ENCODE peak calls at places on chromosomes 12 and 14, in ten cellular contexts. X is NT2/D1; R is D341Med; G is activated naive CD4-positive, alpha-beta T cell treated with anti-CD3 and anti-CD28 coated beads for 36 hours; K is foreskin fibroblast; M is WTC11; Q is thoracic aorta; H is A549; U is COR-L47; L is hippocampal formation. A is an unnamed sample.
A peak's percentile ranks its signal among the peaks of the same experiment; 100 is the strongest.

GRCh38 chr14:75568791-75569190 is 9.6 kb upstream of the FLVCR2 start:
- DNase-seq in X (no peak), R (no peak), G (peak; percentile 66), K (no peak), M (no peak), Q (no peak), H (no peak), U (no peak), L (no peak), A (no peak)

GRCh38 chr14:94659953-94660946 is 48.1 kb downstream of the SERPINA3 start:
- DNase-seq in X (no peak), R (no peak), G (no peak), K (no peak), M (no peak), Q (no peak), H (no peak), U (no peak), L (no peak), A (no peak)

GRCh38 chr12:56188786-56189335 is 422 bp downstream of the SMARCC2 start:
- DNase-seq in X (no peak), R (peak; percentile 82), G (peak; percentile 24), K (no peak), M (peak; percentile 74), Q (no peak), H (no peak), U (peak; percentile 58), L (no peak), A (no peak)

GRCh38 chr14:65159281-65160062 is 57.2 kb upstream of the MAX start:
- DNase-seq in X (no peak), R (no peak), G (no peak), K (no peak), M (no peak), Q (no peak), H (no peak), U (no peak), L (no peak), A (no peak)

GRCh38 chr12:11941601-11942360 is 129.0 kb upstream of the BCL2L14 start:
- DNase-seq in X (no peak), R (no peak), G (no peak), K (peak; percentile 56), M (no peak), Q (no peak), H (no peak), U (no peak), L (peak; percentile 32), A (no peak)

GRCh38 chr12:120720234-120720968 is 5.2 kb upstream of the ACADS start:
- DNase-seq in X (no peak), R (peak; percentile 66), G (no peak), K (peak; percentile 62), M (no peak), Q (no peak), H (peak; percentile 24), U (no peak), L (peak; percentile 53), A (no peak)

GRCh38 chr12:82682851-82683261 is 3.9 kb upstream of the TMTC2 start:
- DNase-seq in X (no peak), R (no peak), G (no peak), K (peak; percentile 12), M (no peak), Q (no peak), H (peak; percentile 55), U (no peak), L (no peak), A (no peak)

GRCh38 chr14:58026967-58027366 is 125.0 kb downstream of the ARMH4 start:
- DNase-seq in X (no peak), R (no peak), G (no peak), K (no peak), M (no peak), Q (no peak), H (no peak), U (no peak), L (no peak), A (no peak)

GRCh38 chr12:113065126-113066007 is 8.8 kb downstream of the DTX1 start:
- DNase-seq in X (peak; percentile 68), R (peak; percentile 56), G (no peak), K (no peak), M (peak; percentile 77), Q (no peak), H (no peak), U (peak; percentile 67), L (no peak), A (no peak)

GRCh38 chr14:58749066-58749669 is 111.4 kb downstream of the DACT1 start:
- DNase-seq in X (no peak), R (no peak), G (peak; percentile 35), K (peak; percentile 91), M (no peak), Q (no peak), H (peak; percentile 76), U (no peak), L (peak; percentile 40), A (no peak)

GRCh38 chr14:100900837-100901390 is 2.6 kb downstream of the RTL1 start:
- DNase-seq in X (peak; percentile 44), R (no peak), G (peak; percentile 45), K (no peak), M (peak; percentile 75), Q (no peak), H (peak; percentile 54), U (peak; percentile 28), L (no peak), A (no peak)

GRCh38 chr14:38285962-38286361 is 30.1 kb upstream of the CLEC14A start:
- DNase-seq in X (no peak), R (no peak), G (no peak), K (no peak), M (no peak), Q (no peak), H (no peak), U (no peak), L (no peak), A (no peak)

GRCh38 chr14:63493246-63493645 is 49.9 kb downstream of the PPP2R5E start:
- DNase-seq in X (no peak), R (peak; percentile 65), G (no peak), K (peak; percentile 21), M (no peak), Q (no peak), H (peak; percentile 72), U (no peak), L (no peak), A (no peak)

GRCh38 chr14:62179367-62180018 is 417.3 kb downstream of the SNAPC1 start:
- DNase-seq in X (peak; percentile 62), R (peak; percentile 70), G (peak; percentile 65), K (peak; percentile 78), M (peak; percentile 73), Q (no peak), H (peak; percentile 72), U (peak; percentile 91), L (peak; percentile 65), A (peak; percentile 52)

GRCh38 chr12:46388427-46388992 is 15.9 kb upstream of the SLC38A2 start:
- DNase-seq in X (no peak), R (no peak), G (no peak), K (no peak), M (no peak), Q (no peak), H (no peak), U (no peak), L (no peak), A (no peak)

GRCh38 chr14:23119362-23120327 is 590 bp upstream of the CEBPE start:
- DNase-seq in X (no peak), R (no peak), G (peak; percentile 43), K (no peak), M (no peak), Q (no peak), H (no peak), U (no peak), L (no peak), A (no peak)

GRCh38 chr12:64696065-64696741 is 63.0 kb downstream of the GNS start:
- DNase-seq in X (no peak), R (no peak), G (no peak), K (no peak), M (no peak), Q (no peak), H (peak; percentile 53), U (peak; percentile 37), L (peak; percentile 25), A (no peak)

GRCh38 chr12:42780671-42781070 is 191.1 kb upstream of the PRICKLE1 start:
- DNase-seq in X (no peak), R (no peak), G (no peak), K (no peak), M (no peak), Q (no peak), H (no peak), U (no peak), L (no peak), A (no peak)

GRCh38 chr14:105207460-105207901 is 26.4 kb upstream of the NUDT14 start:
- DNase-seq in X (no peak), R (no peak), G (no peak), K (no peak), M (peak; percentile 39), Q (no peak), H (peak; percentile 55), U (peak; percentile 12), L (no peak), A (no peak)

A was measured in iPS DF 6.9.